ENCODE peak calls at places on chromosomes 13 and 19, in four cellular contexts. One of them, this sample, is unnamed.

GRCh38 chr13:41610426-41610825 is 153.1 kb downstream of the RGCC start:
- DNase-seq in SK-N-SH: no peak
- DNase-seq in WTC11: no peak
- DNase-seq in H1: no peak
- DNase-seq in this sample: no peak

GRCh38 chr19:45798995-45799517 is 6.4 kb upstream of the DMWD start:
- DNase-seq in SK-N-SH: peak; percentile 91
- DNase-seq in WTC11: peak; percentile 75
- DNase-seq in H1: no peak
- DNase-seq in this sample: peak; percentile 74

GRCh38 chr19:492091-492531 is 4.2 kb upstream of the MADCAM1 start:
- DNase-seq in SK-N-SH: peak; percentile 69
- DNase-seq in WTC11: peak; percentile 36
- DNase-seq in H1: no peak
- DNase-seq in this sample: peak; percentile 71

GRCh38 chr13:80923907-80924306 is 583.0 kb upstream of the SPRY2 start:
- DNase-seq in SK-N-SH: peak; percentile 3
- DNase-seq in WTC11: peak; percentile 12
- DNase-seq in H1: no peak
- DNase-seq in this sample: no peak

GRCh38 chr13:106376411-106377112 is 158.9 kb downstream of the EFNB2 start:
- DNase-seq in SK-N-SH: no peak
- DNase-seq in WTC11: no peak
- DNase-seq in H1: no peak
- DNase-seq in this sample: no peak

GRCh38 chr13:88602786-88603777 is 931.9 kb downstream of the SLITRK5 start:
- DNase-seq in SK-N-SH: no peak
- DNase-seq in WTC11: no peak
- DNase-seq in H1: no peak
- DNase-seq in this sample: no peak

GRCh38 chr19:5172859-5173577 is 167.6 kb downstream of the PTPRS start:
- DNase-seq in SK-N-SH: no peak
- DNase-seq in WTC11: no peak
- DNase-seq in H1: no peak
- DNase-seq in this sample: peak; percentile 64

GRCh38 chr19:57664269-57665127 is 4.2 kb upstream of the ZSCAN4 start:
- DNase-seq in SK-N-SH: peak; percentile 89
- DNase-seq in WTC11: peak; percentile 67
- DNase-seq in H1: no peak
- DNase-seq in this sample: peak; percentile 55

GRCh38 chr19:38711726-38712153 is 32.5 kb downstream of the CAPN12 start:
- DNase-seq in SK-N-SH: no peak
- DNase-seq in WTC11: no peak
- DNase-seq in H1: no peak
- DNase-seq in this sample: no peak

GRCh38 chr13:113837554-113838355 is 26.1 kb downstream of the GAS6 start:
- DNase-seq in SK-N-SH: peak; percentile 84
- DNase-seq in WTC11: no peak
- DNase-seq in H1: no peak
- DNase-seq in this sample: peak; percentile 52

GRCh38 chr13:50387124-50387581 is 371.9 kb downstream of the KCNRG start:
- DNase-seq in SK-N-SH: peak; percentile 37
- DNase-seq in WTC11: peak; percentile 66
- DNase-seq in H1: no peak
- DNase-seq in this sample: peak; percentile 23

GRCh38 chr19:45767881-45768643 is 990 bp downstream of the SIX5 start:
- DNase-seq in SK-N-SH: peak; percentile 67
- DNase-seq in WTC11: peak; percentile 69
- DNase-seq in H1: no peak
- DNase-seq in this sample: peak; percentile 80

GRCh38 chr13:84609716-84610115 is 727.4 kb upstream of the SLITRK1 start:
- DNase-seq in SK-N-SH: no peak
- DNase-seq in WTC11: no peak
- DNase-seq in H1: no peak
- DNase-seq in this sample: no peak

GRCh38 chr13:44837250-44837649 is 152.0 kb downstream of the NUFIP1 start:
- DNase-seq in SK-N-SH: no peak
- DNase-seq in WTC11: no peak
- DNase-seq in H1: no peak
- DNase-seq in this sample: no peak

GRCh38 chr13:95593462-95593861 is 40.9 kb downstream of the CLDN10 start:
- DNase-seq in SK-N-SH: no peak
- DNase-seq in WTC11: no peak
- DNase-seq in H1: no peak
- DNase-seq in this sample: no peak

GRCh38 chr13:36297600-36298338 is at the start of gene CCDC169:
- DNase-seq in SK-N-SH: peak; percentile 73
- DNase-seq in WTC11: peak; percentile 93
- DNase-seq in H1: peak; percentile 83
- DNase-seq in this sample: peak; percentile 73

GRCh38 chr13:67299072-67299635 is 69.0 kb upstream of the PCDH9 start:
- DNase-seq in SK-N-SH: no peak
- DNase-seq in WTC11: no peak
- DNase-seq in H1: no peak
- DNase-seq in this sample: no peak
- TF ChIP-seq TEAD4 in SK-N-SH: no peak
- TF ChIP-seq TEAD4 in WTC11: no peak
- TF ChIP-seq TEAD4 in H1: no peak
- TF ChIP-seq TEAD4 in this sample: no peak

DNA sequence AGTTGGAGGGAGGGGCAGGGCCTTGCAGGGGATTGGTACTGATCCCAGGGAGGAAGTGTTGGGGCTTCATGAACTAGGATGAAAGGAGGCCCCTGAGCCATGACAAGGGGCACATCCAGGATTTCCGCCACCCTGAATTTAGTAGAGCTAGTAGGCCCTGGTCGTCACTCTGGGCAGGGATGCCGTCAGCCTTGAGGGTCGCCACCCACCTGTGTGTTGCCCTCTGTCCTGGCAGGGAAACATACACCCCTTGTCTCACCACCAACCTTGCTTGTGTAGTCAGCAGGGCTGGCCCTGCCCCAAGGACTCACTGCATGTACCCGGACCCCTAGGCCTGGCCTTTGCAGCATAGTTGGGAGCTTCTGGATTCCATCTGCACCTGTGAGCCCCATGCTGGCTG is 9.4 kb upstream of the QTRT1 start:
- DNase-seq in SK-N-SH: no peak
- DNase-seq in WTC11: no peak
- DNase-seq in H1: no peak
- DNase-seq in this sample: no peak
- TF ChIP-seq TEAD4 in SK-N-SH: no peak
- TF ChIP-seq TEAD4 in WTC11: no peak
- TF ChIP-seq TEAD4 in H1: no peak
- TF ChIP-seq TEAD4 in this sample: no peak

GRCh38 chr13:112638919-112639318 is 50.9 kb upstream of the ATP11A start:
- DNase-seq in SK-N-SH: peak; percentile 66
- DNase-seq in WTC11: no peak
- DNase-seq in H1: no peak
- DNase-seq in this sample: no peak
- TF ChIP-seq TEAD4 in SK-N-SH: no peak
- TF ChIP-seq TEAD4 in WTC11: no peak
- TF ChIP-seq TEAD4 in H1: no peak
- TF ChIP-seq TEAD4 in this sample: no peak

GRCh38 chr19:4061178-4061682 is 5.5 kb downstream of the ZBTB7A start:
- DNase-seq in SK-N-SH: no peak
- DNase-seq in WTC11: no peak
- DNase-seq in H1: no peak
- DNase-seq in this sample: no peak
- TF ChIP-seq TEAD4 in SK-N-SH: no peak
- TF ChIP-seq TEAD4 in WTC11: no peak
- TF ChIP-seq TEAD4 in H1: no peak
- TF ChIP-seq TEAD4 in this sample: no peak

GRCh38 chr19:10362259-10362658 is 18.1 kb downstream of the TYK2 start:
- DNase-seq in SK-N-SH: no peak
- DNase-seq in WTC11: no peak
- DNase-seq in H1: no peak
- DNase-seq in this sample: no peak
- TF ChIP-seq TEAD4 in SK-N-SH: no peak
- TF ChIP-seq TEAD4 in WTC11: no peak
- TF ChIP-seq TEAD4 in H1: no peak
- TF ChIP-seq TEAD4 in this sample: no peak

GRCh38 chr19:9945319-9945966 is 9.1 kb upstream of the OLFM2 start:
- DNase-seq in SK-N-SH: peak; percentile 78
- DNase-seq in WTC11: peak; percentile 36
- DNase-seq in H1: no peak
- DNase-seq in this sample: peak; percentile 78
- TF ChIP-seq TEAD4 in SK-N-SH: no peak
- TF ChIP-seq TEAD4 in WTC11: no peak
- TF ChIP-seq TEAD4 in H1: no peak
- TF ChIP-seq TEAD4 in this sample: no peak

DNA sequence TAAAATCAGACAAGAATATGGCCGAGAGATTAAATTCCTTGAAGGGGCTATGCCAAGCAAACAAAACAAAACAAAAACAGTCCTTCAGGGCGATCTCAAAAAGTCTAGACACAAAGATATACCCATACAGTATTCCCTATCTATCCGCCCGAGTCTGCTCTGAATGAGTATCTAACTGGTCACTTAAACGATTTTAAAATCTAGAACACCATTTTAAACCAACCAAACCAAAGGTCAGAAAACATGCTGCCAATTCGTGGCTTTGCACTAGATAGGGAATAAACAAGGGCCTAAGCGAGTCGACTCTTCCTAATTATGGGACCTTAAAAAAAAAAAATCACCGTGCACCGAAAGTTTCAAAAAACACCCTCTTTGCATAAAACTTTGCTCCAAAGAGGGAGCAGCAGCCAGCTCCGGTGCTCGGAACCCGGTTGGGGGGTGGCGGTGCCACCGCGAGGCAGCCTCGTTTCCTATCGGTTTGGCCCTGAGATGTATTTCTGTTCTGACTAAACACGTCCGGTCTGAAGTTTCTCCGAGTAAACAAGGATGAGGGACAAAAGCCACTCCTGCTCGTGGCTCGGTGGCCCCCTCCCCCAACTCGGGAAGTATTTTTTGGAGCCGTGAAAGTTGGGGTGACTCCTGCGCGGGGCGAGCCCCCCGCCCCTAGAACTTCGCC is 1.8 kb downstream of the HMGB1 start:
- DNase-seq in SK-N-SH: no peak
- DNase-seq in WTC11: no peak
- DNase-seq in H1: no peak
- DNase-seq in this sample: peak; percentile 15
- TF ChIP-seq TEAD4 in SK-N-SH: no peak
- TF ChIP-seq TEAD4 in WTC11: no peak
- TF ChIP-seq TEAD4 in H1: no peak
- TF ChIP-seq TEAD4 in this sample: no peak

GRCh38 chr19:13990085-13990484 is 16.0 kb downstream of the RFX1 start:
- DNase-seq in SK-N-SH: no peak
- DNase-seq in WTC11: no peak
- DNase-seq in H1: no peak
- DNase-seq in this sample: no peak
- TF ChIP-seq TEAD4 in SK-N-SH: no peak
- TF ChIP-seq TEAD4 in WTC11: no peak
- TF ChIP-seq TEAD4 in H1: no peak
- TF ChIP-seq TEAD4 in this sample: no peak

GRCh38 chr19:49439841-49440240 is 1.5 kb downstream of the SLC17A7 start:
- DNase-seq in SK-N-SH: no peak
- DNase-seq in WTC11: no peak
- DNase-seq in H1: no peak
- DNase-seq in this sample: no peak
- TF ChIP-seq TEAD4 in SK-N-SH: no peak
- TF ChIP-seq TEAD4 in WTC11: no peak
- TF ChIP-seq TEAD4 in H1: no peak
- TF ChIP-seq TEAD4 in this sample: no peak

DNA sequence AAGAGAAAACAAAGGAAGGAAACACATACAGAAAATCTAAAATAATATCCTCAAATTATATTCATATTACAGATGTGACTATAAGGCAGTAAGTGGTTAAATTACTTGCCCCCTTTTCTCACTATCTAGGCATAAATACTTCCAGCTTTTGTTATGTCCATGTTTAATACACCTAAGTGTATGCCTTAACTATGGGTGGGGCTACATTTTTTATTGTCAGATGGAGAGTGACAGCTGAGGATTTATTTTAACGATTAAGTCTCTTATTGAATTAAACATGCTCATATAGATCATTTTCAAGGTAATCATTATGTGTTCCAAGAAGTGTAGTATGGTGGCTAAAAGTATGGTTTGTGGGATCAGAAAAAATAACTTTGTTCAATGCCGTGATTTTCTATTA is 909.3 kb downstream of the GPC5 start:
- DNase-seq in SK-N-SH: no peak
- DNase-seq in WTC11: no peak
- DNase-seq in H1: no peak
- DNase-seq in this sample: no peak
- TF ChIP-seq TEAD4 in SK-N-SH: no peak
- TF ChIP-seq TEAD4 in WTC11: no peak
- TF ChIP-seq TEAD4 in H1: no peak
- TF ChIP-seq TEAD4 in this sample: no peak